ENCODE peak calls at places on chromosomes 2 and 18, in five cellular contexts. B, A, U, Z and R are unnamed samples.

GRCh38 chr2:166382448-166382847 is 6.7 kb upstream of the SCN9A start:
- DNase-seq in Z (no peak), B (no peak), U (no peak), A (no peak), R (no peak)

GRCh38 chr2:210756821-210757220 is 200.4 kb downstream of the CPS1 start:
- DNase-seq in U (no peak), Z (no peak), B (no peak), A (no peak), R (no peak)

GRCh38 chr2:236799391-236800048 is 229.9 kb downstream of the ACKR3 start:
- DNase-seq in A (no peak), B (no peak), U (no peak), Z (no peak), R (no peak)

GRCh38 chr2:100365434-100365833 is 43.1 kb upstream of the LONRF2 start:
- DNase-seq in A (no peak), U (no peak), Z (no peak), B (no peak), R (no peak)

GRCh38 chr18:27605107-27605834 is 420.2 kb upstream of the CHST9 start:
- DNase-seq in U (no peak), B (peak), A (peak), Z (peak), R (peak)

GRCh38 chr2:227447606-227448005 is 24.4 kb upstream of the AGFG1 start:
- DNase-seq in A (peak), U (no peak), B (no peak), Z (no peak), R (no peak)

GRCh38 chr2:43539991-43540860 is 55.6 kb downstream of the THADA start:
- DNase-seq in B (no peak), U (no peak), Z (no peak), A (no peak), R (no peak)

GRCh38 chr2:188808921-188809320 is 165.3 kb upstream of the COL3A1 start:
- DNase-seq in A (no peak), B (no peak), Z (no peak), U (no peak), R (no peak)

GRCh38 chr2:230823264-230823964 is 41.3 kb upstream of the ITM2C start:
- DNase-seq in A (no peak), B (no peak), U (no peak), Z (no peak), R (no peak)

GRCh38 chr2:157487747-157488146 is 43.9 kb upstream of the CYTIP start:
- DNase-seq in Z (no peak), A (no peak), U (no peak), B (no peak), R (no peak)

GRCh38 chr2:69013123-69013836 is at the start of gene ANTXR1:
- DNase-seq in A (peak), Z (peak), B (peak), U (no peak), R (peak)

GRCh38 chr2:73716518-73717250 is 20.5 kb downstream of the TPRKB start:
- DNase-seq in B (no peak), U (no peak), Z (peak), A (peak), R (no peak)

GRCh38 chr2:51335072-51336058 is 303.4 kb upstream of the NRXN1 start:
- DNase-seq in Z (no peak), A (no peak), B (no peak), U (no peak), R (no peak)

GRCh38 chr2:38702413-38702812 is 36.5 kb downstream of the GALM start:
- DNase-seq in B (no peak), A (no peak), U (no peak), Z (no peak), R (no peak)

GRCh38 chr2:134232868-134233732 is 20.8 kb upstream of the MGAT5 start:
- DNase-seq in A (no peak), Z (no peak), B (no peak), U (no peak), R (no peak)

GRCh38 chr2:138112536-138112935 is 148.3 kb downstream of the HNMT start:
- DNase-seq in B (no peak), A (no peak), Z (no peak), U (no peak), R (no peak)

GRCh38 chr2:184596819-184597411 is 1.4 kb upstream of the ZNF804A start:
- DNase-seq in A (peak), Z (no peak), B (no peak), U (no peak), R (no peak)

GRCh38 chr18:8616026-8616401 is 6.8 kb downstream of the RAB12 start:
- DNase-seq in B (no peak), A (peak), Z (no peak), U (no peak), R (no peak)

GRCh38 chr2:58039170-58039611 is 7.4 kb upstream of the VRK2 start:
- DNase-seq in A (no peak), B (no peak), U (no peak), Z (peak), R (no peak)

GRCh38 chr2:12855508-12855907 is 138.8 kb downstream of the TRIB2 start:
- DNase-seq in B (no peak), U (no peak), Z (no peak), A (no peak), R (no peak)

GRCh38 chr2:36352711-36353110 is 2.9 kb upstream of the CRIM1 start:
- DNase-seq in U (no peak), A (peak), B (no peak), Z (no peak), R (no peak)

GRCh38 chr2:143177081-143177786 is 48.0 kb downstream of the ARHGAP15 start:
- DNase-seq in U (peak), B (no peak), Z (no peak), A (no peak), R (no peak)

GRCh38 chr2:32553829-32554432 is 73.9 kb upstream of the TTC27 start:
- DNase-seq in A (peak), U (peak), Z (peak), B (no peak), R (peak)

GRCh38 chr2:76861708-76862107 is 660.5 kb downstream of the LRRTM4 start:
- DNase-seq in Z (no peak), A (no peak), B (no peak), U (peak), R (no peak)

GRCh38 chr2:220445429-220446105 is 818.1 kb downstream of the SLC4A3 start:
- DNase-seq in Z (no peak), A (no peak), U (no peak), B (no peak), R (no peak)

GRCh38 chr18:39681061-39681460 is 2115.5 kb upstream of the CELF4 start:
- DNase-seq in Z (no peak), A (no peak), U (no peak), B (no peak), R (peak)

GRCh38 chr2:121130301-121130850 is 154.6 kb downstream of the TFCP2L1 start:
- DNase-seq in U (no peak), A (no peak), Z (no peak), B (no peak), R (peak)

GRCh38 chr18:55280515-55280914 is 307.5 kb downstream of the TCF4 start:
- DNase-seq in B (no peak), U (no peak), Z (no peak), A (no peak), R (no peak)

GRCh38 chr18:55275042-55275897 is 312.7 kb downstream of the TCF4 start:
- DNase-seq in Z (peak), B (no peak), U (no peak), A (no peak), R (no peak)

GRCh38 chr2:42060718-42061619 is 13.1 kb downstream of the PKDCC start:
- DNase-seq in B (no peak), Z (no peak), U (no peak), A (no peak), R (no peak)

GRCh38 chr2:61995515-61995914 is 90.0 kb downstream of the COMMD1 start:
- DNase-seq in U (peak), A (no peak), B (no peak), Z (peak), R (no peak)
- H3K9ac ChIP-seq in U (no peak), A (no peak), B (no peak), Z (no peak), R (no peak)

GRCh38 chr2:55869637-55870325 is 53.8 kb downstream of the EFEMP1 start:
- DNase-seq in A (no peak), Z (no peak), U (no peak), B (no peak), R (no peak)
- TF ChIP-seq CHD2 in A (no peak), Z (no peak), U (no peak), B (no peak), R (no peak)

GRCh38 chr2:147352775-147353381 is 492.0 kb upstream of the ACVR2A start:
- DNase-seq in Z (no peak), B (no peak), A (no peak), U (no peak), R (no peak)
- H3K9ac ChIP-seq in Z (no peak), B (no peak), A (no peak), U (no peak), R (no peak)

GRCh38 chr18:2147866-2148265 is 423.4 kb downstream of the METTL4 start:
- DNase-seq in Z (no peak), A (no peak), U (no peak), B (no peak), R (no peak)

GRCh38 chr18:2147424-2147823 is 423.9 kb downstream of the METTL4 start:
- DNase-seq in U (no peak), Z (no peak), B (no peak), A (no peak), R (no peak)

GRCh38 chr18:2143666-2144065 is 427.6 kb downstream of the METTL4 start:
- DNase-seq in B (no peak), A (no peak), Z (no peak), U (no peak), R (no peak)

GRCh38 chr18:2146754-2147153 is 424.6 kb downstream of the METTL4 start:
- DNase-seq in Z (no peak), B (no peak), A (no peak), U (no peak), R (no peak)

GRCh38 chr18:2146092-2146491 is 425.2 kb downstream of the METTL4 start:
- DNase-seq in U (no peak), A (no peak), Z (no peak), B (no peak), R (no peak)
- TF ChIP-seq CHD2 in U (no peak), A (no peak), Z (no peak), B (no peak), R (no peak)

GRCh38 chr2:8542381-8543064 is 139.3 kb upstream of the ID2 start:
- DNase-seq in B (no peak), Z (no peak), A (no peak), U (no peak), R (no peak)
- H3K9ac ChIP-seq in B (no peak), Z (no peak), A (no peak), U (peak), R (no peak)

GRCh38 chr2:238122287-238123217 is 15.9 kb upstream of the KLHL30 start:
- DNase-seq in U (no peak), Z (no peak), B (no peak), A (no peak), R (no peak)

GRCh38 chr2:238121511-238122286 is 16.8 kb upstream of the KLHL30 start:
- DNase-seq in Z (no peak), U (no peak), B (no peak), A (no peak), R (no peak)

GRCh38 chr2:238120463-238121298 is 17.8 kb upstream of the KLHL30 start:
- DNase-seq in U (no peak), A (no peak), Z (no peak), B (no peak), R (no peak)

GRCh38 chr2:238117199-238118154 is 17.3 kb downstream of the ESPNL start:
- DNase-seq in A (no peak), Z (no peak), U (no peak), B (no peak), R (no peak)

GRCh38 chr2:238119756-238120462 is 18.6 kb upstream of the KLHL30 start:
- DNase-seq in A (no peak), U (no peak), Z (no peak), B (no peak), R (no peak)
- TF ChIP-seq CHD2 in A (no peak), U (no peak), Z (no peak), B (no peak), R (no peak)

GRCh38 chr2:25822190-25823117 is 55.8 kb downstream of the ASXL2 start:
- DNase-seq in Z (no peak), B (no peak), A (no peak), U (no peak), R (peak)

GRCh38 chr2:25821225-25822056 is 56.8 kb downstream of the ASXL2 start:
- DNase-seq in Z (no peak), U (no peak), B (no peak), A (no peak), R (no peak)

GRCh38 chr2:25824718-25825117 is 53.6 kb downstream of the ASXL2 start:
- DNase-seq in B (no peak), Z (no peak), A (no peak), U (no peak), R (no peak)

GRCh38 chr2:25825238-25825637 is 53.0 kb downstream of the ASXL2 start:
- DNase-seq in B (no peak), Z (no peak), A (no peak), U (no peak), R (no peak)

DNA sequence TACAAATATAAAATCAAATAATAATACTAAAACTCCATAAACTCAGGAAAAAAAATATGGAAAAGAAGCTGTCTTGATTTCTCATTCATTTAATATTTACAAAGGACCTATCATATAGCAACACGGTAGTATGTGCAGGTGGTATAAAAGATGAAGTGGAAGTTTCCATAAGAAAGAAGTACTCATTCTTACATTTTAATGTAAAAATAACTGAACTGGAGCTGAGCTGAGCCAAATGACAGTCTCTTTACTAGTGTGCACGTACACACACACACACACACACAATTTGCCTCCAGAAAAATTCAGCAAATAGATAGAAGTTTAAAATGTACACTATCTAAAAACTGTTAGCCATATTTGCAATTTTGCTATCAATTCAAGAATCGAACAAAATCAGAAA is 54.1 kb downstream of the ASXL2 start:
- DNase-seq in Z (no peak), U (no peak), A (no peak), B (no peak), R (no peak)
- H3K9ac ChIP-seq in Z (no peak), U (no peak), A (no peak), B (no peak), R (no peak)

GRCh38 chr2:63819765-63820717 is 21.7 kb upstream of the UGP2 start:
- DNase-seq in Z (no peak), U (no peak), B (no peak), A (peak), R (no peak)
- TF ChIP-seq CHD2 in Z (no peak), U (no peak), B (no peak), A (no peak), R (no peak)

GRCh38 chr2:235006461-235006860 is 54.6 kb downstream of the SH3BP4 start:
- DNase-seq in B (no peak), U (no peak), Z (no peak), A (no peak), R (no peak)
- H3K9ac ChIP-seq in B (no peak), U (no peak), Z (no peak), A (peak), R (no peak)